ENCODE peak calls at places on chromosomes 2 and 18, in four cellular contexts. I, A, U and B are unnamed samples.

GRCh38 chr2:127859712-127860085 is 1.7 kb upstream of the POLR2D start:
- DNase-seq in I (peak; percentile 73), A (no peak), U (no peak), B (peak; percentile 52)

GRCh38 chr18:77995593-77995992 is 745.9 kb downstream of the GALR1 start:
- DNase-seq in I (no peak), A (no peak), U (no peak), B (no peak)

GRCh38 chr2:83596592-83597339 is 862.3 kb downstream of the SUCLG1 start:
- DNase-seq in I (no peak), A (no peak), U (no peak), B (no peak)

GRCh38 chr2:79855264-79856006 is 342.6 kb downstream of the CTNNA2 start:
- DNase-seq in I (no peak), A (no peak), U (no peak), B (no peak)

GRCh38 chr2:223674998-223675609 is 72.9 kb upstream of the SCG2 start:
- DNase-seq in I (peak; percentile 15), A (peak; percentile 73), U (peak; percentile 8), B (no peak)

GRCh38 chr2:2048461-2048860 is 282.6 kb downstream of the MYT1L start:
- DNase-seq in I (no peak), A (no peak), U (no peak), B (no peak)

GRCh38 chr2:100936972-100937542 is 65.0 kb upstream of the RPL31 start:
- DNase-seq in I (no peak), A (no peak), U (no peak), B (no peak)

GRCh38 chr2:112584891-112585250 is 462 bp downstream of the CHCHD5 start:
- DNase-seq in I (no peak), A (no peak), U (no peak), B (no peak)

GRCh38 chr2:223084873-223085272 is 32.9 kb downstream of the KCNE4 start:
- DNase-seq in I (no peak), A (no peak), U (peak; percentile 83), B (no peak)

GRCh38 chr2:61023670-61024069 is 5.6 kb upstream of the PUS10 start:
- DNase-seq in I (no peak), A (no peak), U (no peak), B (no peak)

GRCh38 chr18:38244360-38244940 is 678.9 kb upstream of the CELF4 start:
- DNase-seq in I (no peak), A (no peak), U (no peak), B (no peak)

GRCh38 chr2:17752892-17753802 is 463 bp downstream of the SMC6 start:
- DNase-seq in I (peak; percentile 85), A (peak; percentile 43), U (peak; percentile 37), B (peak; percentile 38)

GRCh38 chr2:15316370-15316814 is 244.7 kb downstream of the NBAS start:
- DNase-seq in I (no peak), A (no peak), U (no peak), B (no peak)

DNA sequence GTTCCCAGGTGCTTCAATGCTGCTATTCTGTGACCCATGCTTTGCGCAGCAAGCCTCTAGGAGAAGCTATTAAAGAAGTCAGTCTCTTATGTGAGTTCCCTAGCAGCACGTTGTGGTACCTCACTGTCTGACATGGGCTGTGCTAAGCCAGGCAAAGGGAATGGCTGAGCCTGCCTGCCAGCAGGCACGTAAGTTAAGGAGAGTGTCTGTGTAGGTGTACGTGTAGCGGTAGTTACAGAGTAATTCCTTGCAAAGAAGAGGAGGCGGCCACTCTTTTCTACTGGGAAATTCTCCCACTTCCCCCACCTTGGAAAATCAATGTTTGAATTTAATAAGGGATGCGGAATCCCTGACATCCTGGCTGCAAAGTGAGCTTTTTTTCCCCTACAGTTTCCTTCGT is 123.5 kb upstream of the LYPD1 start:
- DNase-seq in I (no peak), A (no peak), U (no peak), B (no peak)
- TF ChIP-seq CTCF in I (no peak), A (no peak), U (no peak), B (no peak)

GRCh38 chr2:24881623-24882022 is 38.4 kb downstream of the ADCY3 start:
- DNase-seq in I (peak; percentile 7), A (no peak), U (no peak), B (no peak)
- TF ChIP-seq CTCF in I (peak; percentile 59), A (no peak), U (no peak), B (no peak)

DNA sequence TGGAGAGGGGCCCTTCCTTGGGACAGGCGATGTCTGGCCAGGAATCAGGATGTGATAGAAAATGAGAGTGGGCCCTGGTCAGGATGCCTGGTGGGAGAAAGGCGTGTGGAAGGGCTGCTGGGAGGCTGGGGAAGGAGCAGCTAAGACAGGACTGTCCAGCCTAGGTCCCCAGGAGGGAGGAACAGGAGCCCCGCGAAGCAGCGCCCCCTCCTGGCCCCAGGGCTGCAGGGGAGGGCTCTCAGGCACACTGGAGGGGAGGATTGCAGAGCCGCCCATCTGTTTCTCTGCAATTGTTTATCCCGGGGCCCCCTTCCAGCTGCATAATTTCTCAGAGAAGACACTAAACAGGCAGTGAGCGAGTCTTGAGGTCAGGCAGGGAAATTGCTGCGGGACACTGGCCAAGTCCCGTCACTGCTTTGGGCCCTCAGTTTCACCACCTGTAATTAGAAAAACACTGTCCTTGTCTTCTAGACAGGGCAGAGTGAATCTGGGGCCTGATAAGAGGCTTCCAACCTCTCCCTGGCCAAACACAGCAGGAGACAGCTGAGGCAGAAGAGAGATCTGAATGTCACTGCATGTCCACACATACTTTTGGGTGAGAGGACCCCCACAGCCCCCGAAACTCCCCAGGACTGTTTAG is 3.9 kb upstream of the NPPC start:
- DNase-seq in I (peak; percentile 41), A (peak; percentile 9), U (no peak), B (peak; percentile 56)
- TF ChIP-seq CTCF in I (peak; percentile 83), A (peak; percentile 30), U (no peak), B (peak; percentile 62)

GRCh38 chr2:25129901-25130520 is 38.4 kb downstream of the POMC start:
- DNase-seq in I (no peak), A (no peak), U (no peak), B (no peak)
- TF ChIP-seq CTCF in I (peak; percentile 5), A (no peak), U (no peak), B (no peak)

DNA sequence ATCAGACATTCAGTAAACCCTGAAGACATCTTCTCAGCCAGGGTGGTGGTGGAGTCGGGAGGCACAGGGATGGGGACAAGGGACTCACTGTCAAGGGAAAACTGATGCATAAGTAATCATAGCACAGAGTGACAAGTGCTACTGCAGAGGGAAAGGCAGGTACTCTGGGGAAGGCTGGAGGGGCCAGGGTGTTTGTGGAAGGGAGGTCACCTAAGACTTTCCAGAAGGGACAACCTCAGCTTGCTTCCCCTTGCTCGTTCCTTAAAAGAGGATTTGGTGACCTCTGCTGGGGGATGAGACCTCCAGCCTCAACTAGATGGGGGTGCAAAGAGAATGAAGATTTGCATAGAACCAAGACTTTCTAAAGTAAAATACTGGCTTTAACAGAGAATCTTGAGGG is 99.5 kb downstream of the SLC4A3 start:
- DNase-seq in I (no peak), A (peak; percentile 50), U (no peak), B (no peak)
- TF ChIP-seq CTCF in I (peak; percentile 14), A (peak; percentile 34), U (peak; percentile 11), B (no peak)